ENCODE peak calls at places on chromosome 6, in seven cellular contexts. W is upper lobe of right lung, S is PC-3, N is lower lobe of right lung, R is fibroblast of lung, Q is esophagus squamous epithelium, Z is right lobe of liver. P is an unnamed sample.
A peak's percentile ranks its signal among the peaks of the same experiment; 100 is the strongest.

GRCh38 chr6:29656798-29657197 is at the start of gene MOG:
- DNase-seq in R (no peak), S (no peak), Q (no peak), N (no peak), W (no peak), Z (no peak), P (no peak)

GRCh38 chr6:85726206-85726605 is 83.5 kb upstream of the SYNCRIP start:
- DNase-seq in N (no peak), W (no peak), Z (no peak), R (no peak), Q (no peak), S (peak; percentile 18), P (no peak)

GRCh38 chr6:145428656-145429173 is 306.6 kb downstream of the EPM2A start:
- DNase-seq in Q (no peak), W (no peak), Z (no peak), S (no peak), N (no peak), R (peak; percentile 7), P (no peak)

GRCh38 chr6:156269751-156270369 is 507.3 kb upstream of the ARID1B start:
- DNase-seq in W (no peak), S (no peak), Q (no peak), R (no peak), Z (no peak), N (no peak), P (no peak)

GRCh38 chr6:123533862-123534261 is 102.9 kb downstream of the TRDN start:
- DNase-seq in W (no peak), Q (no peak), R (no peak), S (no peak), N (no peak), Z (no peak), P (no peak)

GRCh38 chr6:33983109-33983475 is 162.8 kb downstream of the GRM4 start:
- DNase-seq in N (peak; percentile 61), W (peak; percentile 73), Z (peak; percentile 60), S (peak; percentile 70), R (no peak), Q (no peak), P (peak; percentile 41)

GRCh38 chr6:107340881-107341280 is 118.5 kb downstream of the PDSS2 start:
- DNase-seq in S (no peak), R (no peak), N (no peak), Q (no peak), Z (no peak), W (no peak), P (no peak)

GRCh38 chr6:153170511-153170910 is 39.4 kb upstream of the RGS17 start:
- DNase-seq in S (peak; percentile 80), W (no peak), R (peak; percentile 53), N (no peak), Z (no peak), Q (no peak), P (no peak)

GRCh38 chr6:89509719-89510339 is 76.9 kb downstream of the ANKRD6 start:
- DNase-seq in S (peak; percentile 72), Z (no peak), N (no peak), Q (no peak), W (no peak), R (no peak), P (no peak)

GRCh38 chr6:39056681-39057080 is 8.1 kb downstream of the GLP1R start:
- DNase-seq in W (peak; percentile 11), Q (no peak), S (no peak), N (no peak), Z (no peak), R (no peak), P (no peak)

GRCh38 chr6:21900730-21901129 is 307.2 kb downstream of the SOX4 start:
- DNase-seq in R (peak; percentile 91), Q (no peak), Z (no peak), W (no peak), N (no peak), S (peak; percentile 89), P (no peak)

GRCh38 chr6:7727951-7728854 is 2.3 kb downstream of the BMP6 start:
- DNase-seq in R (peak; percentile 30), N (peak; percentile 54), S (peak; percentile 22), Q (no peak), Z (no peak), W (peak; percentile 69), P (peak; percentile 3)

GRCh38 chr6:73471686-73472290 is 10.3 kb downstream of the MTO1 start:
- DNase-seq in W (no peak), Z (no peak), Q (no peak), N (no peak), S (no peak), R (no peak), P (no peak)

GRCh38 chr6:56725257-56725656 is 82.6 kb upstream of the DST start:
- DNase-seq in Z (no peak), N (no peak), W (no peak), R (peak; percentile 33), S (no peak), Q (no peak), P (no peak)

GRCh38 chr6:12105271-12105670 is 93.2 kb downstream of the HIVEP1 start:
- DNase-seq in R (no peak), Z (no peak), Q (no peak), S (no peak), N (no peak), W (no peak), P (no peak)

DNA sequence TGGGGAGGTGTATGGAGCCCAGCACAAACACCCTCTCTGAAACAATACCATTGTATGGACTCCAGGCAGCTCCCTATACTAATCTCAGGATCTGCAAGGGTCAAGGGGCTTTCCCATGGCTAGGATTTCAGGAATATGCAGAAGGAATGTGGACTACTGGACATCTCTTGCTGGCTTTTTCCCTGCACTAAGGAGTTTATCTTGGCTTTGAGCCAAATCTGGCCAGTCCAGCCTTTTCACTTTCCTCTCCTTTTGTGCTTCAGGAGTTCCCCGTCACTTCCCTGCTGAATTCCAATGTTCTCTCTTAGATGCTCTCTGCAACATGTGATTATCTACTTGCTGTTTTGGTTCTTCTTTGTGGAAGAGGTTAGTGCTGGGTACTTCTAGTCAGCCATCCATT is 568.2 kb downstream of the HDGFL1 start:
- DNase-seq in Z (no peak), S (no peak), N (no peak), R (peak; percentile 61), Q (no peak), W (no peak), P (peak; percentile 7)
- H3K9me3 ChIP-seq in Z (no peaks in the 10 kb centered on the region), S (no peaks in the 10 kb centered on the region), N (no peaks in the 10 kb centered on the region), R (no peaks in the 10 kb centered on the region), Q (no peaks in the 10 kb centered on the region), W (no peaks in the 10 kb centered on the region), P (no peaks in the 10 kb centered on the region)

DNA sequence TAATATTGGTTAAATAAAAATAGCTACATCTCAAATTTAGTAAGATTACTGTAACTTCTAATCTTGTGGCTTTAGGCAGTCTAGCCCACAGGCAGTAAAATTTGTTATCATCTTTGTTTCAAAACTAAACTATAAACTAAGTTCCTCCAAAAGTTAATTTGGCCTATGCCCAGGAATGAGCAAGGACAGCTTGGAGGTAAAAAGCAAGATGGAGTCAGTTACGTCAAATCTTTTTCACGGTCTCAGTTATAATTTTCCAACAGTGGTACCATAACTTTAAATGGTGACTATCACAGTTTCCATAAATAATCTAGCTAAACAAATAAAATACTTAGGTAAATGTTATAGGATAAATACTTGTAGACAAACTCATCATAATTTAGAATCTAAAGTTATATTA is 63.0 kb downstream of the AGPAT4 start:
- DNase-seq in S (no peak), W (no peak), R (no peak), N (no peak), Q (no peak), Z (no peak), P (no peak)
- H3K9me3 ChIP-seq in S (peaks cover 3% of the 10 kb centered on the region), W (no peaks in the 10 kb centered on the region), R (no peaks in the 10 kb centered on the region), N (no peaks in the 10 kb centered on the region), Q (no peaks in the 10 kb centered on the region), Z (no peaks in the 10 kb centered on the region), P (peaks cover 25% of the 10 kb centered on the region)

GRCh38 chr6:168169624-168170023 is 90.6 kb upstream of the FRMD1 start:
- DNase-seq in Z (no peak), W (no peak), N (no peak), Q (no peak), S (no peak), R (no peak), P (no peak)
- H3K9me3 ChIP-seq in Z (no peaks in the 10 kb centered on the region), W (no peaks in the 10 kb centered on the region), N (no peaks in the 10 kb centered on the region), Q (no peaks in the 10 kb centered on the region), S (no peaks in the 10 kb centered on the region), R (no peaks in the 10 kb centered on the region), P (no peaks in the 10 kb centered on the region)

GRCh38 chr6:361411-362132 is 30.0 kb upstream of the IRF4 start:
- DNase-seq in R (no peak), Q (no peak), Z (no peak), S (no peak), N (no peak), W (no peak), P (no peak)
- H3K9me3 ChIP-seq in R (no peaks in the 10 kb centered on the region), Q (no peaks in the 10 kb centered on the region), Z (no peaks in the 10 kb centered on the region), S (no peaks in the 10 kb centered on the region), N (peaks cover 10% of the 10 kb centered on the region), W (no peaks in the 10 kb centered on the region), P (no peaks in the 10 kb centered on the region)